ENCODE peak calls at places on chromosome 1, in nine cellular contexts. X, L, A, S, I, T, E, N and P are unnamed samples.

GRCh38 chr1:58539553-58539952 is 7.0 kb downstream of the OMA1 start:
- DNase-seq in I (no peak), X (no peak), A (no peak), S (no peak), N (no peak), T (no peak), E (no peak), L (no peak), P (no peak)

GRCh38 chr1:213987422-213987875 is 324 bp upstream of the PROX1 start:
- DNase-seq in X (no peak), L (no peak), N (no peak), E (no peak), S (no peak), I (no peak), A (no peak), T (no peak), P (peak; percentile 74)

GRCh38 chr1:215543191-215543606 is 23.9 kb upstream of the KCTD3 start:
- DNase-seq in I (no peak), S (no peak), E (no peak), T (no peak), L (no peak), A (no peak), X (no peak), N (no peak), P (peak; percentile 78)

GRCh38 chr1:51192213-51192843 is 43.7 kb upstream of the RNF11 start:
- DNase-seq in I (peak; percentile 29), S (peak; percentile 76), X (peak; percentile 83), A (peak; percentile 64), T (peak; percentile 61), L (peak; percentile 80), E (peak; percentile 67), N (peak; percentile 65), P (peak; percentile 88)

GRCh38 chr1:29687601-29688244 is 451.4 kb downstream of the PTPRU start:
- DNase-seq in E (no peak), L (no peak), X (no peak), T (no peak), S (no peak), A (no peak), N (no peak), I (no peak), P (peak; percentile 52)

GRCh38 chr1:207993477-207994445 is 82.8 kb upstream of the CD34 start:
- DNase-seq in L (no peak), I (no peak), N (peak; percentile 2), X (no peak), A (no peak), S (peak; percentile 70), E (no peak), T (no peak), P (peak; percentile 30)

GRCh38 chr1:40630488-40631223 is 34.8 kb downstream of the RIMS3 start:
- DNase-seq in A (no peak), N (peak; percentile 67), T (no peak), L (no peak), X (peak; percentile 38), S (peak; percentile 82), I (no peak), E (no peak), P (no peak)

GRCh38 chr1:36306210-36306901 is at the start of gene SH3D21:
- DNase-seq in I (peak; percentile 59), E (no peak), L (no peak), S (peak; percentile 84), X (no peak), T (peak; percentile 72), N (peak; percentile 61), A (no peak), P (peak; percentile 70)

GRCh38 chr1:236471653-236472052 is 52.1 kb upstream of the LGALS8 start:
- DNase-seq in I (no peak), A (no peak), E (no peak), T (no peak), S (no peak), N (no peak), L (no peak), X (no peak), P (no peak)

GRCh38 chr1:192201303-192201702 is 43.0 kb downstream of the RGS18 start:
- DNase-seq in I (no peak), L (no peak), S (no peak), A (no peak), E (no peak), X (no peak), N (peak; percentile 1), T (no peak), P (no peak)

GRCh38 chr1:178630418-178630817 is 94.6 kb upstream of the RALGPS2 start:
- DNase-seq in T (no peak), S (no peak), E (no peak), L (no peak), X (no peak), N (no peak), A (no peak), I (no peak), P (peak; percentile 65)

GRCh38 chr1:84691139-84691783 is 1.0 kb upstream of the SSX2IP start:
- DNase-seq in E (no peak), S (no peak), X (no peak), N (peak; percentile 31), L (no peak), A (no peak), I (no peak), T (no peak), P (no peak)

GRCh38 chr1:185821612-185822385 is 87.6 kb downstream of the HMCN1 start:
- DNase-seq in T (no peak), L (no peak), A (no peak), N (no peak), X (no peak), I (no peak), E (no peak), S (no peak), P (no peak)
- TF ChIP-seq CTCF in T (no peak), L (no peak), A (no peak), N (peak; percentile 33), X (peak; percentile 5), I (no peak), E (no peak), S (no peak), P (no peak)

DNA sequence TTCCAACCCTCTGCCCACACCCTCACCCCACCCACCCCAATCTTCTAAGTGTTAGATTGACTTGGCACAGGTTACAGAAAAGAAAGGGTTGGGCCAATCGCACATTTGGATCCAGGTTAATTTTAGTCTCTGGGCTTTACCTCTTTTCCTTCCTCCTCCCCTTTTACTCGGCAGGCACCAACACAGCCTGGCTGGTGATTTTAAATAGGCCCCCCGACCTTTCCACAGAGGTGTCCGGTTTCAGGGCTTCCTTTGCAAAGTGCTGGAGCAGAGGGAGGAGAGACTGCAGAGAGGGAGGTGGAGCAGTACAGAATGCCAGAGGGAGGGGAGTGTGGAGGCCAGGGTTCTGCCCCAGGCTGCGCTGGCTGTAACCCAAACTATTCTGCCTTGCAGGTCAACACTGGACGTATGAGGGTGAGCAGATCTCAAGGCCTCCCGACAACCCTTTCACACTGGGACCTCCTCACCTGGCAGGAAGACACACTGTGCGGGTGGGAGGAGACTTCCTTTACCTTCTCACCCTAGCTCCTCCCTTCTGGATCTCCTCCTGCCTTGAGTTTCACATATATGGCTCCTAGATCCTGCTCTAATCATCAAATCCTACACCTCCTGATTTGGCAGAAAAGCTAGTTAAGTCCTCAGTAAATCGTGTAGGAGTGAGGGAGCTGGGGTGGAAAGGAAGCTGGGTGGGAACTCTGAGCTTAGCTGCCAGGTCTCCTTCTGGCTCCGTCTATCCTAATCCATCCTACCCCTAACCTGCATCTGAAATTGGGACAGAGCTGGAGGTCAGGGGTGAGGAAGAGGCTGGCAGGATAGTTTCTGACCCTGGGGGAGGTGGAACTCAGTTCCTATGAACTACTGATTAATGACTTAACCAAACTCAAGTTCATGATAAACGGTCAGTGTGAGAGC is 2.4 kb downstream of the CA14 start:
- DNase-seq in L (no peak), T (no peak), S (peak; percentile 81), I (no peak), E (no peak), A (no peak), N (no peak), X (no peak), P (no peak)
- H3K4me3 ChIP-seq in L (no peak overlapping the region), T (peak overlapping the region; percentile 20), S (peak overlapping the region; percentile 70), I (peak overlapping the region; percentile 58), E (no peak overlapping the region), A (no peak overlapping the region), N (no peak overlapping the region), X (no peak overlapping the region), P (no peak overlapping the region)

GRCh38 chr1:1420654-1421134 is 382 bp downstream of the ANKRD65 start:
- DNase-seq in I (no peak), L (no peak), T (no peak), N (no peak), S (no peak), A (no peak), E (no peak), X (no peak), P (no peak)

GRCh38 chr1:1421147-1421906 is at the start of gene ANKRD65:
- DNase-seq in S (peak; percentile 44), T (no peak), A (no peak), L (no peak), E (peak; percentile 72), I (no peak), X (no peak), N (no peak), P (no peak)

GRCh38 chr1:1418464-1419362 is 2.4 kb downstream of the ANKRD65 start:
- DNase-seq in I (no peak), N (no peak), A (no peak), L (no peak), X (no peak), E (no peak), S (no peak), T (no peak), P (no peak)

GRCh38 chr1:1419363-1419811 is 1.7 kb downstream of the ANKRD65 start:
- DNase-seq in A (no peak), I (no peak), X (no peak), N (no peak), T (no peak), L (no peak), E (no peak), S (no peak), P (no peak)

DNA sequence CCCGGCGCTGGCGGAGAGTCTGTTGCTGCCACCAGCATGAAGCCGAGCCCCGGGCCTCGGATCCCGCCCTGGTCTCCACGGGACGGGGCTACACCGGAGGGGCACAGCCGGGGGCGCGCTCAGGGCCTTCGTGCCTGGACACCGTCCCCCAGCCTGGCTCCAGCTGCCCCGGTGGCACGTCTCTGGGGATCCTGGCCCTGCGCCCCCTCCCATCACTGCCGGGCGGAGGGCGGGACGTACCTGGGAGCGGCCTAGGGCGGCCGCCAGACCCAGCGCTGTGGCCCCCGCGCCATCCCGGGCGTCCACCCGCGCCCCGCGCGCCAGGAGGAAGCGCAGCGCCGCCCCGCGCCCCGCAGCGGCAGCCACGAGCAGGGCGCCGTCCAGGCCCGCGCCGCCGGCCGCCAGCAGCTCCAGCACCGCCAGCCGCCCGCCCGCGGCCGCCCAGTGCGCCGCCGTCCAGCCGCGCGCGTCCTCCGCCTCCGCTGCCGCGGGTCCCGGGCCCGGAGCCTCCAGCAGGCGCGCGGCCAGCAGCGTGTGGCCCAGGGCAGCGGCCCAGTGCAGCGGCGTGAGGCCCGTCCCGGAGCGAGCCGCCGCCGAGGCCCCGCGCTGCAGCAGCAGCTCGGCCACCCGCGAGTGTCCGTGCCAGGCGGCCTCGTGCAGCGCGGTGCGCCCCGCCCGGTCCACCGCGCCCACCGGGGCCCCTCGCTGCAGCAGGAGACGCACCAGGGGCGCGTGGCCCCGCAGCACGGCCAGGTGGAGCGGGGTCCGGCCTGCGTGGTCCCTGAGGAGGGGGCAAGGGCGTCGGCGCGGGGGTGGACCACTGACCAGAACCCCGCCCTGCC is 1.0 kb downstream of the ANKRD65 start:
- DNase-seq in S (no peak), E (no peak), T (no peak), I (no peak), A (no peak), N (no peak), L (no peak), X (no peak), P (peak; percentile 52)
- TF ChIP-seq CTCF in S (no peak), E (no peak), T (no peak), I (peak; percentile 27), A (no peak), N (no peak), L (no peak), X (no peak), P (no peak)

GRCh38 chr1:160401972-160402795 is 1.8 kb downstream of the VANGL2 start:
- DNase-seq in N (no peak), I (no peak), E (no peak), L (no peak), S (no peak), X (no peak), T (no peak), A (no peak), P (no peak)
- H3K4me3 ChIP-seq in N (peak overlapping the region; percentile 70), I (peak overlapping the region; percentile 83), E (peak overlapping the region; percentile 64), L (peak overlapping the region; percentile 82), S (peak overlapping the region; percentile 90), X (no peak overlapping the region), T (peak overlapping the region; percentile 71), A (no peak overlapping the region), P (no peak overlapping the region)